ENCODE peak calls at places on chromosomes 3 and 15, in nine cellular contexts. K is AG20443; T is H54; N is effector memory CD4-positive, alpha-beta T cell; M is GM12865; E is fibroblast of the conjunctiva; C is WERI-Rb-1; Z is AG08395; I is Right ventricle myocardium superior. P is an unnamed sample.
A peak's percentile ranks its signal among the peaks of the same experiment; 100 is the strongest.

GRCh38 chr3:54046677-54047214 is 75.6 kb upstream of the CACNA2D3 start:
- DNase-seq in T (no peak), K (no peak), I (no peak), M (no peak), C (no peak), E (no peak), N (no peak), Z (peak; percentile 24), P (peak; percentile 31)

GRCh38 chr3:147843331-147843730 is 434.2 kb downstream of the ZIC1 start:
- DNase-seq in E (no peak), N (no peak), K (no peak), T (no peak), Z (no peak), M (no peak), C (no peak), I (no peak), P (no peak)

GRCh38 chr15:43360821-43361220 is 10.0 kb downstream of the ZSCAN29 start:
- DNase-seq in Z (no peak), I (no peak), M (no peak), N (no peak), K (no peak), E (no peak), T (no peak), C (no peak), P (no peak)

GRCh38 chr3:133522036-133522435 is 51.5 kb upstream of the CDV3 start:
- DNase-seq in Z (no peak), I (no peak), T (no peak), K (no peak), C (no peak), M (peak; percentile 10), N (no peak), E (no peak), P (no peak)

GRCh38 chr15:68056097-68056865 is 2.2 kb downstream of the PIAS1 start:
- DNase-seq in I (no peak), Z (no peak), M (no peak), E (no peak), K (no peak), N (no peak), C (no peak), T (no peak), P (no peak)

GRCh38 chr3:129592362-129593150 is 13.9 kb downstream of the PLXND1 start:
- DNase-seq in Z (peak; percentile 29), E (no peak), C (peak; percentile 91), M (no peak), I (peak; percentile 89), N (no peak), T (no peak), K (peak; percentile 52), P (peak; percentile 80)

GRCh38 chr3:152299243-152299976 is 30.7 kb downstream of the MBNL1 start:
- DNase-seq in M (no peak), E (no peak), C (no peak), K (no peak), I (no peak), N (peak; percentile 45), T (no peak), Z (no peak), P (no peak)

GRCh38 chr3:186613637-186614265 is 891 bp downstream of the AHSG start:
- DNase-seq in I (no peak), E (no peak), M (no peak), Z (no peak), N (no peak), T (peak; percentile 30), K (no peak), C (no peak), P (no peak)

GRCh38 chr3:152245498-152246175 is 23.1 kb upstream of the MBNL1 start:
- DNase-seq in T (no peak), I (no peak), M (no peak), N (no peak), C (no peak), Z (no peak), K (no peak), E (no peak), P (no peak)

GRCh38 chr3:158313344-158313927 is 203.5 kb downstream of the RSRC1 start:
- DNase-seq in I (no peak), K (no peak), E (peak; percentile 13), C (peak; percentile 9), N (no peak), T (no peak), M (peak; percentile 53), Z (peak; percentile 3), P (no peak)

GRCh38 chr3:67529337-67529736 is 125.1 kb downstream of the SUCLG2 start:
- DNase-seq in Z (no peak), C (peak; percentile 32), K (no peak), N (no peak), M (no peak), I (no peak), T (no peak), E (no peak), P (no peak)

GRCh38 chr15:64915518-64916227 is 4.0 kb downstream of the ANKDD1A start:
- DNase-seq in E (no peak), C (no peak), Z (no peak), K (no peak), T (no peak), M (no peak), I (no peak), N (no peak), P (no peak)

GRCh38 chr15:79185199-79185598 is 94.6 kb upstream of the RASGRF1 start:
- DNase-seq in K (no peak), T (no peak), I (no peak), N (no peak), E (no peak), M (peak; percentile 22), Z (no peak), C (peak; percentile 61), P (no peak)

GRCh38 chr3:184186184-184186901 is at the start of gene ABCF3:
- DNase-seq in E (peak; percentile 36), T (peak; percentile 48), I (no peak), Z (peak; percentile 39), N (no peak), M (peak; percentile 38), C (no peak), K (peak; percentile 59), P (peak; percentile 77)

GRCh38 chr3:23867400-23867799 is 49.4 kb downstream of the NKIRAS1 start:
- DNase-seq in M (peak; percentile 26), C (no peak), E (no peak), I (no peak), N (no peak), Z (no peak), T (no peak), K (no peak), P (no peak)

GRCh38 chr3:196220587-196220986 is 4.3 kb downstream of the SLC51A start:
- DNase-seq in T (no peak), M (no peak), C (no peak), E (no peak), N (no peak), Z (no peak), I (peak; percentile 63), K (no peak), P (no peak)

GRCh38 chr15:45314960-45315359 is 62.9 kb downstream of the SLC28A2 start:
- DNase-seq in Z (no peak), M (peak; percentile 36), K (peak; percentile 23), E (no peak), N (no peak), I (no peak), T (no peak), C (no peak), P (no peak)

GRCh38 chr15:29554531-29554930 is 267.7 kb downstream of the TJP1 start:
- DNase-seq in C (no peak), M (no peak), T (no peak), Z (no peak), K (no peak), E (peak; percentile 12), I (no peak), N (no peak), P (peak; percentile 49)

GRCh38 chr3:195616681-195617080 is 32.9 kb upstream of the APOD start:
- DNase-seq in E (no peak), K (no peak), C (no peak), I (no peak), N (no peak), T (no peak), M (no peak), Z (no peak), P (no peak)

GRCh38 chr3:111392911-111393351 is 149.1 kb upstream of the CD96 start:
- DNase-seq in I (no peak), T (no peak), K (no peak), N (peak; percentile 27), Z (no peak), M (no peak), C (peak; percentile 25), E (no peak), P (no peak)

GRCh38 chr3:171274222-171274621 is 186.0 kb downstream of the TNIK start:
- DNase-seq in I (no peak), Z (no peak), M (no peak), T (no peak), N (no peak), K (no peak), E (no peak), C (no peak), P (no peak)

GRCh38 chr3:182671942-182672341 is 121.4 kb upstream of the ATP11B start:
- DNase-seq in E (no peak), I (no peak), T (no peak), N (no peak), K (peak; percentile 48), M (no peak), Z (peak; percentile 16), C (no peak), P (no peak)

GRCh38 chr15:63712828-63713520 is 115.8 kb downstream of the FBXL22 start:
- DNase-seq in E (no peak), K (no peak), C (no peak), N (no peak), M (peak; percentile 51), I (no peak), T (no peak), Z (no peak), P (no peak)

GRCh38 chr3:42508562-42508961 is 6.1 kb downstream of the VIPR1 start:
- DNase-seq in Z (no peak), K (no peak), E (no peak), I (no peak), T (no peak), C (no peak), N (no peak), M (no peak), P (no peak)

GRCh38 chr3:107729686-107730085 is 206.9 kb downstream of the BBX start:
- DNase-seq in K (no peak), E (no peak), C (no peak), Z (no peak), M (no peak), N (no peak), I (no peak), T (no peak), P (no peak)

P was measured in left cardiac atrium.